ENCODE peak calls at places on chromosomes 2 and 18, in five cellular contexts. One of them, this sample, is unnamed.

GRCh38 chr2:167925775-167926174 is 321.6 kb downstream of the STK39 start:
- DNase-seq in posterior cingulate gyrus: no peak
- DNase-seq in AML-193: no peak
- DNase-seq in tibial nerve: no peak
- DNase-seq in neuronal stem cell: no peak
- DNase-seq in this sample: no peak

GRCh38 chr2:43100883-43101662 is 125.3 kb downstream of the ZFP36L2 start:
- DNase-seq in posterior cingulate gyrus: peak
- DNase-seq in AML-193: no peak
- DNase-seq in tibial nerve: peak
- DNase-seq in neuronal stem cell: peak
- DNase-seq in this sample: peak

GRCh38 chr2:168190590-168191336 is 56.6 kb downstream of the STK39 start:
- DNase-seq in posterior cingulate gyrus: no peak
- DNase-seq in AML-193: no peak
- DNase-seq in tibial nerve: no peak
- DNase-seq in neuronal stem cell: peak
- DNase-seq in this sample: no peak

GRCh38 chr2:153870308-153870707 is 1.4 kb upstream of the GALNT13 start:
- DNase-seq in posterior cingulate gyrus: no peak
- DNase-seq in AML-193: no peak
- DNase-seq in tibial nerve: no peak
- DNase-seq in neuronal stem cell: no peak
- DNase-seq in this sample: peak

GRCh38 chr2:24421668-24422067 is 61.3 kb upstream of the ITSN2 start:
- DNase-seq in posterior cingulate gyrus: peak
- DNase-seq in AML-193: peak
- DNase-seq in tibial nerve: peak
- DNase-seq in neuronal stem cell: no peak
- DNase-seq in this sample: no peak

GRCh38 chr2:128710242-128710641 is 391.6 kb upstream of the HS6ST1 start:
- DNase-seq in posterior cingulate gyrus: no peak
- DNase-seq in AML-193: no peak
- DNase-seq in tibial nerve: no peak
- DNase-seq in neuronal stem cell: no peak
- DNase-seq in this sample: no peak

GRCh38 chr2:208306291-208306690 is 40.2 kb downstream of the PIKFYVE start:
- DNase-seq in posterior cingulate gyrus: no peak
- DNase-seq in AML-193: no peak
- DNase-seq in tibial nerve: no peak
- DNase-seq in neuronal stem cell: no peak
- DNase-seq in this sample: no peak

GRCh38 chr18:23386317-23386716 is 66.8 kb upstream of the RIOK3 start:
- DNase-seq in posterior cingulate gyrus: no peak
- DNase-seq in AML-193: no peak
- DNase-seq in tibial nerve: no peak
- DNase-seq in neuronal stem cell: no peak
- DNase-seq in this sample: no peak

GRCh38 chr2:229486673-229487072 is 215.6 kb upstream of the PID1 start:
- DNase-seq in posterior cingulate gyrus: no peak
- DNase-seq in AML-193: no peak
- DNase-seq in tibial nerve: no peak
- DNase-seq in neuronal stem cell: no peak
- DNase-seq in this sample: no peak

GRCh38 chr18:70072678-70073077 is 125.0 kb upstream of the CD226 start:
- DNase-seq in posterior cingulate gyrus: no peak
- DNase-seq in AML-193: no peak
- DNase-seq in tibial nerve: no peak
- DNase-seq in neuronal stem cell: no peak
- DNase-seq in this sample: no peak

GRCh38 chr2:105329197-105329554 is 359 bp downstream of the TGFBRAP1 start:
- DNase-seq in posterior cingulate gyrus: no peak
- DNase-seq in AML-193: no peak
- DNase-seq in tibial nerve: no peak
- DNase-seq in neuronal stem cell: no peak
- DNase-seq in this sample: no peak

GRCh38 chr2:221943078-221943810 is 355.6 kb downstream of the PAX3 start:
- DNase-seq in posterior cingulate gyrus: no peak
- DNase-seq in AML-193: no peak
- DNase-seq in tibial nerve: peak
- DNase-seq in neuronal stem cell: no peak
- DNase-seq in this sample: no peak

GRCh38 chr2:221334466-221334865 is 237.6 kb downstream of the EPHA4 start:
- DNase-seq in posterior cingulate gyrus: no peak
- DNase-seq in AML-193: no peak
- DNase-seq in tibial nerve: no peak
- DNase-seq in neuronal stem cell: no peak
- DNase-seq in this sample: no peak

GRCh38 chr18:8959551-8960135 is 142.9 kb upstream of the NDUFV2 start:
- DNase-seq in posterior cingulate gyrus: no peak
- DNase-seq in AML-193: no peak
- DNase-seq in tibial nerve: no peak
- DNase-seq in neuronal stem cell: no peak
- DNase-seq in this sample: no peak

GRCh38 chr2:118658581-118659248 is 188.7 kb downstream of the EN1 start:
- DNase-seq in posterior cingulate gyrus: no peak
- DNase-seq in AML-193: no peak
- DNase-seq in tibial nerve: no peak
- DNase-seq in neuronal stem cell: no peak
- DNase-seq in this sample: no peak

GRCh38 chr2:113796592-113797180 is 40.2 kb upstream of the SLC35F5 start:
- DNase-seq in posterior cingulate gyrus: no peak
- DNase-seq in AML-193: no peak
- DNase-seq in tibial nerve: no peak
- DNase-seq in neuronal stem cell: no peak
- DNase-seq in this sample: no peak

GRCh38 chr2:36613801-36614200 is 15.8 kb upstream of the FEZ2 start:
- DNase-seq in posterior cingulate gyrus: no peak
- DNase-seq in AML-193: no peak
- DNase-seq in tibial nerve: no peak
- DNase-seq in neuronal stem cell: no peak
- DNase-seq in this sample: no peak

GRCh38 chr2:152409691-152410597 is 75.0 kb downstream of the FMNL2 start:
- DNase-seq in posterior cingulate gyrus: no peak
- DNase-seq in AML-193: peak
- DNase-seq in tibial nerve: no peak
- DNase-seq in neuronal stem cell: no peak
- DNase-seq in this sample: no peak

GRCh38 chr2:172328103-172328835 is 99.1 kb upstream of the ITGA6 start:
- DNase-seq in posterior cingulate gyrus: no peak
- DNase-seq in AML-193: no peak
- DNase-seq in tibial nerve: no peak
- DNase-seq in neuronal stem cell: no peak
- DNase-seq in this sample: no peak

GRCh38 chr2:29950432-29950943 is 29.1 kb upstream of the ALK start:
- DNase-seq in posterior cingulate gyrus: no peak
- DNase-seq in AML-193: no peak
- DNase-seq in tibial nerve: no peak
- DNase-seq in neuronal stem cell: no peak
- DNase-seq in this sample: no peak

GRCh38 chr2:225367482-225367881 is 32.0 kb upstream of the NYAP2 start:
- DNase-seq in posterior cingulate gyrus: no peak
- DNase-seq in AML-193: no peak
- DNase-seq in tibial nerve: no peak
- DNase-seq in neuronal stem cell: no peak
- DNase-seq in this sample: no peak

GRCh38 chr2:233059797-233060499 is at the start of gene INPP5D:
- DNase-seq in posterior cingulate gyrus: no peak
- DNase-seq in AML-193: peak
- DNase-seq in tibial nerve: no peak
- DNase-seq in neuronal stem cell: no peak
- DNase-seq in this sample: no peak

GRCh38 chr2:151337643-151338042 is 19.7 kb upstream of the TNFAIP6 start:
- DNase-seq in posterior cingulate gyrus: no peak
- DNase-seq in AML-193: peak
- DNase-seq in tibial nerve: no peak
- DNase-seq in neuronal stem cell: no peak
- DNase-seq in this sample: no peak

GRCh38 chr18:34805117-34805882 is 95.2 kb downstream of the DTNA start:
- DNase-seq in posterior cingulate gyrus: no peak
- DNase-seq in AML-193: no peak
- DNase-seq in tibial nerve: no peak
- DNase-seq in neuronal stem cell: no peak
- DNase-seq in this sample: no peak

This sample was measured in cerebellum.